ENCODE peak calls at places on chromosome 15, in five cellular contexts. F is psoas muscle, D is GM13977, B is GM20000, T is suprapubic skin. V is an unnamed sample.

GRCh38 chr15:44035781-44036699 is 159.0 kb downstream of the FRMD5 start:
- DNase-seq in F (no peak), B (no peak), D (no peak), T (no peak), V (no peak)

GRCh38 chr15:83064859-83065258 is 2.2 kb downstream of the BTBD1 start:
- DNase-seq in B (no peak), D (no peak), T (no peak), F (no peak), V (no peak)

GRCh38 chr15:98824595-98824994 is 176.3 kb downstream of the IGF1R start:
- DNase-seq in F (no peak), B (no peak), T (no peak), D (no peak), V (no peak)

GRCh38 chr15:76335851-76336253 is 721 bp upstream of the ISL2 start:
- DNase-seq in T (no peak), B (peak), F (no peak), D (peak), V (no peak)

GRCh38 chr15:50939911-50940310 is 31.4 kb downstream of the AP4E1 start:
- DNase-seq in B (no peak), F (no peak), D (no peak), T (no peak), V (no peak)

GRCh38 chr15:80259942-80260510 is 8.0 kb upstream of the CTXND1 start:
- DNase-seq in D (no peak), B (no peak), F (no peak), T (no peak), V (no peak)

GRCh38 chr15:83282859-83283812 is 1.3 kb downstream of the BNC1 start:
- DNase-seq in B (peak), D (peak), T (no peak), F (peak), V (no peak)

GRCh38 chr15:99979371-99979770 is 246.1 kb upstream of the LYSMD4 start:
- DNase-seq in B (no peak), T (no peak), F (peak), D (no peak), V (no peak)

GRCh38 chr15:76979331-76979925 is 15.5 kb upstream of the PSTPIP1 start:
- DNase-seq in B (no peak), F (no peak), T (no peak), D (no peak), V (no peak)

GRCh38 chr15:35358824-35359223 is 187.1 kb downstream of the DPH6 start:
- DNase-seq in F (no peak), B (no peak), T (no peak), D (no peak), V (no peak)

GRCh38 chr15:61080209-61081027 is 148.7 kb downstream of the RORA start:
- DNase-seq in F (no peak), D (no peak), B (no peak), T (no peak), V (no peak)

GRCh38 chr15:66153549-66154415 is 99.8 kb downstream of the MEGF11 start:
- DNase-seq in T (no peak), D (peak), B (peak), F (no peak), V (no peak)

GRCh38 chr15:73782339-73782979 is 29.3 kb upstream of the INSYN1 start:
- DNase-seq in B (no peak), T (no peak), D (no peak), F (no peak), V (no peak)

GRCh38 chr15:34341922-34342736 is 807 bp downstream of the NOP10 start:
- DNase-seq in T (no peak), D (no peak), F (no peak), B (no peak), V (no peak)

GRCh38 chr15:52783191-52783829 is 6.8 kb downstream of the ONECUT1 start:
- DNase-seq in B (peak), D (peak), T (no peak), F (no peak), V (no peak)

GRCh38 chr15:33398555-33398954 is 87.8 kb downstream of the RYR3 start:
- DNase-seq in B (no peak), T (no peak), F (no peak), D (no peak), V (no peak)

GRCh38 chr15:91865486-91865885 is 12.0 kb downstream of the SLCO3A1 start:
- DNase-seq in D (no peak), T (no peak), B (no peak), F (no peak), V (no peak)

GRCh38 chr15:76234337-76234889 is 76.9 kb downstream of the ETFA start:
- DNase-seq in B (no peak), D (no peak), T (no peak), F (no peak), V (no peak)

GRCh38 chr15:73792429-73792828 is 39.3 kb upstream of the INSYN1 start:
- DNase-seq in F (peak), D (no peak), T (no peak), B (no peak), V (no peak)

GRCh38 chr15:99427210-99427609 is 138.6 kb upstream of the MEF2A start:
- DNase-seq in F (peak), T (peak), D (no peak), B (no peak), V (peak)

GRCh38 chr15:92884813-92885461 is 15.2 kb upstream of the CHD2 start:
- DNase-seq in F (no peak), D (no peak), B (no peak), T (no peak), V (no peak)

GRCh38 chr15:27771892-27772291 is 327.2 kb downstream of the OCA2 start:
- DNase-seq in T (no peak), B (no peak), F (no peak), D (no peak), V (no peak)

GRCh38 chr15:31887246-31887645 is 143.1 kb upstream of the CHRNA7 start:
- DNase-seq in B (no peak), D (no peak), F (no peak), T (no peak), V (no peak)

GRCh38 chr15:70748281-70748747 is 15.0 kb downstream of the UACA start:
- DNase-seq in T (peak), B (no peak), D (no peak), F (peak), V (no peak)

GRCh38 chr15:35654334-35654733 is 108.4 kb upstream of the DPH6 start:
- DNase-seq in T (no peak), F (no peak), D (no peak), B (no peak), V (no peak)

GRCh38 chr15:68431037-68431791 is 749 bp downstream of the ITGA11 start:
- DNase-seq in T (no peak), F (peak), D (peak), B (no peak), V (no peak)

GRCh38 chr15:88482263-88482662 is 14.8 kb downstream of the MRPS11 start:
- DNase-seq in T (no peak), D (no peak), B (no peak), F (no peak), V (no peak)

GRCh38 chr15:60340207-60340921 is 57.4 kb downstream of the ANXA2 start:
- DNase-seq in T (no peak), D (no peak), B (no peak), F (peak), V (no peak)

GRCh38 chr15:72127724-72128322 is 9.6 kb downstream of the SENP8 start:
- DNase-seq in T (no peak), D (no peak), B (no peak), F (no peak), V (no peak)

GRCh38 chr15:76222159-76222558 is 89.1 kb downstream of the ETFA start:
- DNase-seq in B (no peak), T (no peak), F (no peak), D (no peak), V (no peak)

GRCh38 chr15:88911766-88912118 is 1.4 kb downstream of the MFGE8 start:
- DNase-seq in D (peak), B (peak), F (peak), T (no peak), V (no peak)

GRCh38 chr15:84983299-84983698 is 1.6 kb downstream of the PDE8A start:
- DNase-seq in D (no peak), F (no peak), B (no peak), T (no peak), V (no peak)

GRCh38 chr15:84981054-84981710 is 474 bp upstream of the PDE8A start:
- DNase-seq in T (peak), B (peak), F (peak), D (peak), V (peak)

GRCh38 chr15:84980196-84981053 is 1.2 kb upstream of the PDE8A start:
- DNase-seq in T (peak), B (peak), F (peak), D (peak), V (peak)

GRCh38 chr15:84982301-84982920 is 755 bp downstream of the PDE8A start:
- DNase-seq in D (peak), F (peak), B (peak), T (peak), V (no peak)

GRCh38 chr15:84981711-84982300 is at the start of gene PDE8A:
- DNase-seq in T (peak), F (peak), D (no peak), B (peak), V (no peak)
- TF ChIP-seq CTCF in T (peak), F (peak), D (no peak), B (no peak), V (peak)

GRCh38 chr15:90607361-90607760 is 77.6 kb downstream of the CRTC3 start:
- DNase-seq in D (no peak), F (no peak), T (no peak), B (no peak), V (no peak)

GRCh38 chr15:90606641-90607040 is 76.9 kb downstream of the CRTC3 start:
- DNase-seq in T (no peak), B (no peak), D (no peak), F (no peak), V (no peak)

GRCh38 chr15:90600954-90601353 is 71.2 kb downstream of the CRTC3 start:
- DNase-seq in B (no peak), D (no peak), F (no peak), T (no peak), V (no peak)

GRCh38 chr15:90599639-90600038 is 69.9 kb downstream of the CRTC3 start:
- DNase-seq in D (no peak), B (no peak), F (no peak), T (no peak), V (no peak)

DNA sequence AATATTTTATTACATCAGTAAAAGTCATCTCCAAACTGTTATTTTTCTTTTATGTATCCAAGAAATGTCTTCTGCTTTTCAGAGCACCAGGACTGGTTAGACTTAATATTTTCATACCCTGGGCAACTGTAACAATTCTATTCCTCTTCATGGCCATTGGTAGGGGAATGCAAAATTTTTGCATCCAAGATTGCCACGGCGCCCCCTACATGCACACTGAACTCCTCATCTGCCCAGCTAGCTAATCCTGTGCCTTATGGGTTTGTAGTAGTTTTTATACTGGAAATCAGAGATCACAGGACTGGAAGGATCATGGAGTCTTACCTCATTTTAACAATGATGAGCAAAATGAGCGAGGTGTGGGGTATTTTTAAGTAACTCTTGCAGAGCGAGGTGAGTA is 74.2 kb downstream of the CRTC3 start:
- DNase-seq in B (no peak), T (no peak), D (no peak), F (no peak), V (no peak)
- TF ChIP-seq CTCF in B (peak), T (no peak), D (peak), F (peak), V (peak)

GRCh38 chr15:46091860-46092450 is 457.1 kb downstream of the SQOR start:
- DNase-seq in D (no peak), T (no peak), B (no peak), F (no peak), V (no peak)
- TF ChIP-seq CTCF in D (peak), T (no peak), B (no peak), F (peak), V (peak)

GRCh38 chr15:64749999-64750657 is 25.3 kb downstream of the RBPMS2 start:
- DNase-seq in F (no peak), D (no peak), T (no peak), B (no peak), V (no peak)
- TF ChIP-seq CTCF in F (no peak), D (no peak), T (no peak), B (no peak), V (peak)

DNA sequence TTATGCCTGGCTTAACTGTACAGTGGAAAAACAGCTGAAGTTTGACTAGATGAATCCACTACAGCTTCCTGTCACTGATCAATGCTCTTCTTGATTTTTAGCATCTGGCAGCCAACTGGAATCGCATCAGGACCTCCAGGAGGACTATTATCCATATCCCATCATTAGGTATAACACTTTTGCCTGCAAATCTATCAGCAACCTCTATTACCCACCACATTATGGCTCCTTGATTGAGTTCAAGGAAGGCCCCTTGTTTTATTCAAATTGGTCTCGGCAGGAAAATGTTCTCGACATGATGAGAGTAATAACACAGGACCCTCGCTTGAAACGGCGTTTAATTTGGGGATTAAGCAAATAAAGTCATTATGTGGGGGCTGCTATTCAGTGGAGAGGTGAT is 118.7 kb downstream of the IQCH start:
- DNase-seq in D (no peak), F (no peak), T (no peak), B (no peak), V (no peak)
- TF ChIP-seq CTCF in D (no peak), F (no peak), T (no peak), B (no peak), V (no peak)

GRCh38 chr15:28989896-28990295 is 104.1 kb downstream of the APBA2 start:
- DNase-seq in T (no peak), D (no peak), B (no peak), F (no peak), V (no peak)

GRCh38 chr15:28990390-28990789 is 104.6 kb downstream of the APBA2 start:
- DNase-seq in D (no peak), T (no peak), B (no peak), F (no peak), V (no peak)

GRCh38 chr15:28991236-28992171 is 105.7 kb downstream of the APBA2 start:
- DNase-seq in D (no peak), B (no peak), T (no peak), F (no peak), V (no peak)

GRCh38 chr15:28987337-28987736 is 101.6 kb downstream of the APBA2 start:
- DNase-seq in B (no peak), D (no peak), F (no peak), T (no peak), V (no peak)

DNA sequence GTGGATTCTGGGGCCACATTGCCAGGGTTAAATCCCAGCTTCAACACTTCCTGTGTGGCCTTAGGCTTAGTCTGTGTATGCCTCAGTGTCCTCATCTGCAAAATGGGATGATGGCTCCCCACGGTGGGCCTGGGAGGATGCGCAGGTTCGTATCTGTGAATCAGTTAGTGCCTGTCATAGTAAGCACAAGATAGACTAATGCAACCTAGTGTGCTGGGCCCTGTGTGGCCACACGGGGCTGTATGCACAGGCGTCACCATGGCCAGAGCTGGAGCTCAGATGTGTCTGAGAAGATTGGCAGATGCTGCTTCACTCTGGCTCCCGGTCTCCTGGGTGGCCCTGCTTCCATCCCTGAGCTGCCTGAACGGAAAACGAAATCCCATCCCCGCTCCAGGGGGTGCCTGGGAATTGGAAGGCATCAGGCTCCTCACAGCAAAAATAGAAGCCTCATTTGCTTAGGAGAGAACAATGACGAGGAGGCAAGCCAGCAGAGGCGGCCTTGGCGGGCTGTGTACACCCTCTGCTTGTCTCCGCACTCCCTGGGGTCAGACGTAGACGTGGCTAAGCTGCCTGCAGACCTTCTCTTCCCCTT is 103.6 kb downstream of the APBA2 start:
- DNase-seq in T (no peak), F (no peak), B (no peak), D (no peak), V (no peak)
- TF ChIP-seq CTCF in T (no peak), F (no peak), B (no peak), D (no peak), V (peak)

DNA sequence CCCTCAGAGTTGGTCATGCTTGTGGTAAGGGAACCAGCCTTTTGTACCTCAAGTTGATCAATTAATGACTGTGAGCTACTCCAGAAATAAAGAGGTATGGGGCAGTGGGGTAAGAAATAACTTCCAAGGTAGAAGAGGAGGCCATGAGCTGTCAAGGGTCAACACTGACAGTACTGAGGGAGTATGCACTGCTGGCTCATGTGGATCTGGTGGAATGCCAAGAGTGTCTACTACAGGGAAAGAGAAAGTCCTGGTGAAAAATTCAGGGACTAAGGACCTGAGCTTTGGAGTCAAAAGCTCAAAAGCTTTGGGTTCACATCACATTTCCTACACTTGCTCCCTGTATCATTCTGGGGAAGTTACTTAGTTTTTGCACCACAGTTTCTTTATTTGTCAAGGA is 154.9 kb downstream of the SEMA6D start:
- DNase-seq in D (no peak), F (no peak), T (no peak), B (no peak), V (no peak)
- TF ChIP-seq CTCF in D (no peak), F (no peak), T (no peak), B (no peak), V (no peak)